ENCODE peak calls at places on chromosomes 4 and X, in six cellular contexts. O is T-helper 2 cell; P is astrocyte of the cerebellum; S is CD4-positive, alpha-beta T cell; J is IMR-90; R is fibroblast of the conjunctiva. I is an unnamed sample.

GRCh38 chr4:173535932-173536331 is 5.9 kb upstream of the HAND2 start:
- DNase-seq in O (no peak), P (no peak), S (no peak), J (no peak), R (no peak), I (no peak)

GRCh38 chr4:123819362-123820035 is 422.9 kb downstream of the SPRY1 start:
- DNase-seq in O (no peak), P (no peak), S (no peak), J (no peak), R (no peak), I (no peak)

GRCh38 chrX:123173833-123174232 is 10.2 kb upstream of the GRIA3 start:
- DNase-seq in O (no peak), P (no peak), S (no peak), J (no peak), R (no peak), I (no peak)

GRCh38 chrX:153523269-153523668 is 5.8 kb downstream of the ATP2B3 start:
- DNase-seq in O (no peak), P (no peak), S (no peak), J (no peak), R (no peak), I (no peak)

GRCh38 chr4:31518796-31519250 is 798.7 kb downstream of the PCDH7 start:
- DNase-seq in O (no peak), P (peak; percentile 33), S (no peak), J (peak; percentile 32), R (peak; percentile 18), I (no peak)

GRCh38 chr4:44448548-44449443 is at the start of gene KCTD8:
- DNase-seq in O (no peak), P (peak; percentile 59), S (peak; percentile 1), J (peak; percentile 39), R (peak; percentile 47), I (no peak)

GRCh38 chr4:103076777-103077347 is 301 bp upstream of the SLC9B2 start:
- DNase-seq in O (no peak), P (no peak), S (no peak), J (no peak), R (no peak), I (peak; percentile 38)

GRCh38 chr4:68490826-68491457 is 43.7 kb downstream of the TMPRSS11E start:
- DNase-seq in O (no peak), P (no peak), S (no peak), J (no peak), R (no peak), I (no peak)

GRCh38 chrX:155757366-155757765 is 123.8 kb upstream of the VAMP7 start:
- DNase-seq in O (no peak), P (no peak), S (no peak), J (no peak), R (no peak), I (no peak)

GRCh38 chr4:174524242-174524641 is 2.0 kb upstream of the HPGD start:
- DNase-seq in O (no peak), P (no peak), S (no peak), J (no peak), R (no peak), I (no peak)

GRCh38 chrX:103538728-103539127 is 19.4 kb upstream of the RAB40A start:
- DNase-seq in O (no peak), P (no peak), S (no peak), J (peak; percentile 21), R (no peak), I (no peak)

GRCh38 chr4:168744021-168744420 is 247.2 kb downstream of the PALLD start:
- DNase-seq in O (no peak), P (no peak), S (no peak), J (peak; percentile 63), R (no peak), I (no peak)

GRCh38 chrX:39304746-39305145 is 503.5 kb downstream of the MID1IP1 start:
- DNase-seq in O (no peak), P (no peak), S (no peak), J (no peak), R (no peak), I (no peak)

GRCh38 chr4:80586716-80587115 is 251.2 kb downstream of the CFAP299 start:
- DNase-seq in O (no peak), P (no peak), S (no peak), J (no peak), R (no peak), I (no peak)

GRCh38 chr4:15253346-15253745 is 174.5 kb upstream of the C1QTNF7 start:
- DNase-seq in O (no peak), P (no peak), S (no peak), J (no peak), R (no peak), I (no peak)

GRCh38 chr4:17153572-17153971 is 255.1 kb upstream of the LDB2 start:
- DNase-seq in O (no peak), P (no peak), S (no peak), J (no peak), R (no peak), I (no peak)

GRCh38 chr4:184143770-184144564 is 73.7 kb downstream of the ENPP6 start:
- DNase-seq in O (no peak), P (no peak), S (no peak), J (no peak), R (no peak), I (no peak)